ENCODE peak calls at places on chromosomes 16 and 17, in five cellular contexts. One of them, this sample, is unnamed.

GRCh38 chr17:61363601-61364462 is 35.8 kb upstream of the TBX2 start:
- DNase-seq in activated CD8-positive, alpha-beta memory T cell treated with anti-CD3 and anti-CD28 coated beads for 1 hour: no peak
- DNase-seq in SK-MEL-5: no peak
- DNase-seq in Caco-2: no peak
- DNase-seq in upper lobe of right lung: no peak
- DNase-seq in this sample: no peak

GRCh38 chr17:42814633-42815399 is 9.3 kb downstream of the BECN1 start:
- DNase-seq in Caco-2: no peak
- DNase-seq in activated CD8-positive, alpha-beta memory T cell treated with anti-CD3 and anti-CD28 coated beads for 1 hour: no peak
- DNase-seq in upper lobe of right lung: no peak
- DNase-seq in SK-MEL-5: peak
- DNase-seq in this sample: no peak

GRCh38 chr17:82243648-82244412 is 15.0 kb downstream of the SLC16A3 start:
- DNase-seq in upper lobe of right lung: no peak
- DNase-seq in activated CD8-positive, alpha-beta memory T cell treated with anti-CD3 and anti-CD28 coated beads for 1 hour: no peak
- DNase-seq in Caco-2: no peak
- DNase-seq in SK-MEL-5: no peak
- DNase-seq in this sample: no peak

GRCh38 chr16:66275795-66276428 is 90.6 kb upstream of the CDH5 start:
- DNase-seq in activated CD8-positive, alpha-beta memory T cell treated with anti-CD3 and anti-CD28 coated beads for 1 hour: no peak
- DNase-seq in SK-MEL-5: peak
- DNase-seq in Caco-2: peak
- DNase-seq in upper lobe of right lung: no peak
- DNase-seq in this sample: no peak

GRCh38 chr16:10607157-10607556 is 26.8 kb upstream of the EMP2 start:
- DNase-seq in upper lobe of right lung: no peak
- DNase-seq in Caco-2: no peak
- DNase-seq in SK-MEL-5: no peak
- DNase-seq in activated CD8-positive, alpha-beta memory T cell treated with anti-CD3 and anti-CD28 coated beads for 1 hour: no peak
- DNase-seq in this sample: no peak

GRCh38 chr17:28643979-28644781 is 778 bp downstream of the BLTP2 start:
- DNase-seq in Caco-2: peak
- DNase-seq in upper lobe of right lung: peak
- DNase-seq in activated CD8-positive, alpha-beta memory T cell treated with anti-CD3 and anti-CD28 coated beads for 1 hour: no peak
- DNase-seq in SK-MEL-5: peak
- DNase-seq in this sample: no peak

GRCh38 chr16:81623365-81624102 is 155.6 kb upstream of the PLCG2 start:
- DNase-seq in SK-MEL-5: peak
- DNase-seq in Caco-2: peak
- DNase-seq in activated CD8-positive, alpha-beta memory T cell treated with anti-CD3 and anti-CD28 coated beads for 1 hour: peak
- DNase-seq in upper lobe of right lung: no peak
- DNase-seq in this sample: no peak

GRCh38 chr17:29686998-29687397 is 64.3 kb upstream of the CORO6 start:
- DNase-seq in upper lobe of right lung: no peak
- DNase-seq in SK-MEL-5: no peak
- DNase-seq in activated CD8-positive, alpha-beta memory T cell treated with anti-CD3 and anti-CD28 coated beads for 1 hour: no peak
- DNase-seq in Caco-2: no peak
- DNase-seq in this sample: no peak

GRCh38 chr17:74282587-74283370 is 8.7 kb downstream of the DNAI2 start:
- DNase-seq in Caco-2: no peak
- DNase-seq in upper lobe of right lung: no peak
- DNase-seq in SK-MEL-5: peak
- DNase-seq in activated CD8-positive, alpha-beta memory T cell treated with anti-CD3 and anti-CD28 coated beads for 1 hour: peak
- DNase-seq in this sample: no peak

GRCh38 chr17:73792994-73793393 is 148.7 kb upstream of the SDK2 start:
- DNase-seq in SK-MEL-5: no peak
- DNase-seq in Caco-2: peak
- DNase-seq in upper lobe of right lung: no peak
- DNase-seq in activated CD8-positive, alpha-beta memory T cell treated with anti-CD3 and anti-CD28 coated beads for 1 hour: no peak
- DNase-seq in this sample: no peak

GRCh38 chr17:80339731-80340456 is 75.1 kb upstream of the ENDOV start:
- DNase-seq in upper lobe of right lung: peak
- DNase-seq in SK-MEL-5: no peak
- DNase-seq in Caco-2: no peak
- DNase-seq in activated CD8-positive, alpha-beta memory T cell treated with anti-CD3 and anti-CD28 coated beads for 1 hour: no peak
- DNase-seq in this sample: no peak

GRCh38 chr17:17824780-17825614 is 11.8 kb downstream of the SREBF1 start:
- DNase-seq in upper lobe of right lung: no peak
- DNase-seq in Caco-2: no peak
- DNase-seq in SK-MEL-5: no peak
- DNase-seq in activated CD8-positive, alpha-beta memory T cell treated with anti-CD3 and anti-CD28 coated beads for 1 hour: no peak
- DNase-seq in this sample: no peak

GRCh38 chr16:14545346-14545884 is 84.6 kb downstream of the PARN start:
- DNase-seq in activated CD8-positive, alpha-beta memory T cell treated with anti-CD3 and anti-CD28 coated beads for 1 hour: no peak
- DNase-seq in Caco-2: peak
- DNase-seq in SK-MEL-5: no peak
- DNase-seq in upper lobe of right lung: no peak
- DNase-seq in this sample: no peak

GRCh38 chr17:77254961-77255741 is 114.4 kb downstream of the SEC14L1 start:
- DNase-seq in Caco-2: peak
- DNase-seq in upper lobe of right lung: peak
- DNase-seq in activated CD8-positive, alpha-beta memory T cell treated with anti-CD3 and anti-CD28 coated beads for 1 hour: no peak
- DNase-seq in SK-MEL-5: peak
- DNase-seq in this sample: no peak

GRCh38 chr17:2406903-2407790 is 6.3 kb upstream of the MNT start:
- DNase-seq in SK-MEL-5: no peak
- DNase-seq in activated CD8-positive, alpha-beta memory T cell treated with anti-CD3 and anti-CD28 coated beads for 1 hour: no peak
- DNase-seq in upper lobe of right lung: no peak
- DNase-seq in Caco-2: peak
- DNase-seq in this sample: no peak

GRCh38 chr17:65061621-65062020 is 5.1 kb upstream of the GNA13 start:
- DNase-seq in SK-MEL-5: no peak
- DNase-seq in upper lobe of right lung: no peak
- DNase-seq in activated CD8-positive, alpha-beta memory T cell treated with anti-CD3 and anti-CD28 coated beads for 1 hour: no peak
- DNase-seq in Caco-2: no peak
- DNase-seq in this sample: no peak

GRCh38 chr17:32458367-32458766 is 14.1 kb downstream of the PSMD11 start:
- DNase-seq in activated CD8-positive, alpha-beta memory T cell treated with anti-CD3 and anti-CD28 coated beads for 1 hour: no peak
- DNase-seq in upper lobe of right lung: no peak
- DNase-seq in Caco-2: no peak
- DNase-seq in SK-MEL-5: no peak
- DNase-seq in this sample: no peak

GRCh38 chr16:55701442-55702319 is 45.9 kb downstream of the SLC6A2 start:
- DNase-seq in activated CD8-positive, alpha-beta memory T cell treated with anti-CD3 and anti-CD28 coated beads for 1 hour: no peak
- DNase-seq in SK-MEL-5: peak
- DNase-seq in upper lobe of right lung: peak
- DNase-seq in Caco-2: peak
- DNase-seq in this sample: no peak

GRCh38 chr16:17369441-17369951 is 101.3 kb downstream of the XYLT1 start:
- DNase-seq in SK-MEL-5: no peak
- DNase-seq in Caco-2: no peak
- DNase-seq in upper lobe of right lung: peak
- DNase-seq in activated CD8-positive, alpha-beta memory T cell treated with anti-CD3 and anti-CD28 coated beads for 1 hour: peak
- DNase-seq in this sample: no peak

GRCh38 chr17:82309656-82310570 is 7.5 kb downstream of the CD7 start:
- DNase-seq in SK-MEL-5: no peak
- DNase-seq in activated CD8-positive, alpha-beta memory T cell treated with anti-CD3 and anti-CD28 coated beads for 1 hour: no peak
- DNase-seq in upper lobe of right lung: no peak
- DNase-seq in Caco-2: peak
- DNase-seq in this sample: no peak

GRCh38 chr17:2636169-2636930 is 42.9 kb downstream of the PAFAH1B1 start:
- DNase-seq in SK-MEL-5: no peak
- DNase-seq in Caco-2: no peak
- DNase-seq in upper lobe of right lung: no peak
- DNase-seq in activated CD8-positive, alpha-beta memory T cell treated with anti-CD3 and anti-CD28 coated beads for 1 hour: no peak
- DNase-seq in this sample: no peak

GRCh38 chr17:3904486-3904885 is 11.6 kb upstream of the CAMKK1 start:
- DNase-seq in upper lobe of right lung: no peak
- DNase-seq in SK-MEL-5: no peak
- DNase-seq in activated CD8-positive, alpha-beta memory T cell treated with anti-CD3 and anti-CD28 coated beads for 1 hour: no peak
- DNase-seq in Caco-2: no peak
- DNase-seq in this sample: no peak

GRCh38 chr17:48054238-48055185 is 6.4 kb downstream of the NFE2L1 start:
- DNase-seq in SK-MEL-5: no peak
- DNase-seq in activated CD8-positive, alpha-beta memory T cell treated with anti-CD3 and anti-CD28 coated beads for 1 hour: no peak
- DNase-seq in upper lobe of right lung: peak
- DNase-seq in Caco-2: peak
- DNase-seq in this sample: no peak

GRCh38 chr17:80790021-80790765 is 201.4 kb upstream of the CHMP6 start:
- DNase-seq in activated CD8-positive, alpha-beta memory T cell treated with anti-CD3 and anti-CD28 coated beads for 1 hour: no peak
- DNase-seq in SK-MEL-5: no peak
- DNase-seq in upper lobe of right lung: no peak
- DNase-seq in Caco-2: no peak
- DNase-seq in this sample: no peak

GRCh38 chr16:30786115-30786935 is 680 bp downstream of the ZNF629 start:
- DNase-seq in upper lobe of right lung: peak
- DNase-seq in Caco-2: peak
- DNase-seq in SK-MEL-5: peak
- DNase-seq in activated CD8-positive, alpha-beta memory T cell treated with anti-CD3 and anti-CD28 coated beads for 1 hour: no peak
- DNase-seq in this sample: no peak

GRCh38 chr17:66753126-66753920 is 81.6 kb upstream of the CACNG5 start:
- DNase-seq in upper lobe of right lung: no peak
- DNase-seq in Caco-2: no peak
- DNase-seq in SK-MEL-5: no peak
- DNase-seq in activated CD8-positive, alpha-beta memory T cell treated with anti-CD3 and anti-CD28 coated beads for 1 hour: no peak
- DNase-seq in this sample: no peak

GRCh38 chr17:49618112-49618611 is 42.5 kb downstream of the NXPH3 start:
- DNase-seq in upper lobe of right lung: no peak
- DNase-seq in SK-MEL-5: no peak
- DNase-seq in activated CD8-positive, alpha-beta memory T cell treated with anti-CD3 and anti-CD28 coated beads for 1 hour: no peak
- DNase-seq in Caco-2: peak
- DNase-seq in this sample: no peak

GRCh38 chr17:69733171-69734014 is 318.9 kb downstream of the MAP2K6 start:
- DNase-seq in Caco-2: no peak
- DNase-seq in activated CD8-positive, alpha-beta memory T cell treated with anti-CD3 and anti-CD28 coated beads for 1 hour: no peak
- DNase-seq in SK-MEL-5: peak
- DNase-seq in upper lobe of right lung: no peak
- DNase-seq in this sample: no peak

GRCh38 chr16:71727545-71728324 is 3.2 kb upstream of the PHLPP2 start:
- DNase-seq in upper lobe of right lung: no peak
- DNase-seq in activated CD8-positive, alpha-beta memory T cell treated with anti-CD3 and anti-CD28 coated beads for 1 hour: no peak
- DNase-seq in Caco-2: no peak
- DNase-seq in SK-MEL-5: no peak
- DNase-seq in this sample: no peak

GRCh38 chr17:385195-385835 is 32.7 kb upstream of the RPH3AL start:
- DNase-seq in upper lobe of right lung: peak
- DNase-seq in Caco-2: peak
- DNase-seq in SK-MEL-5: no peak
- DNase-seq in activated CD8-positive, alpha-beta memory T cell treated with anti-CD3 and anti-CD28 coated beads for 1 hour: peak
- DNase-seq in this sample: no peak

GRCh38 chr17:36937001-36937960 is at the start of gene LHX1:
- DNase-seq in activated CD8-positive, alpha-beta memory T cell treated with anti-CD3 and anti-CD28 coated beads for 1 hour: no peak
- DNase-seq in SK-MEL-5: no peak
- DNase-seq in Caco-2: peak
- DNase-seq in upper lobe of right lung: no peak
- DNase-seq in this sample: no peak

GRCh38 chr17:49530118-49530517 is 35.0 kb downstream of the NGFR start:
- DNase-seq in Caco-2: no peak
- DNase-seq in activated CD8-positive, alpha-beta memory T cell treated with anti-CD3 and anti-CD28 coated beads for 1 hour: no peak
- DNase-seq in upper lobe of right lung: no peak
- DNase-seq in SK-MEL-5: no peak
- DNase-seq in this sample: no peak

GRCh38 chr16:59907671-59908070 is 1173.6 kb upstream of the GOT2 start:
- DNase-seq in upper lobe of right lung: no peak
- DNase-seq in activated CD8-positive, alpha-beta memory T cell treated with anti-CD3 and anti-CD28 coated beads for 1 hour: no peak
- DNase-seq in SK-MEL-5: peak
- DNase-seq in Caco-2: no peak
- DNase-seq in this sample: no peak

GRCh38 chr16:67394271-67395104 is 1.2 kb upstream of the TPPP3 start:
- DNase-seq in SK-MEL-5: no peak
- DNase-seq in activated CD8-positive, alpha-beta memory T cell treated with anti-CD3 and anti-CD28 coated beads for 1 hour: no peak
- DNase-seq in upper lobe of right lung: peak
- DNase-seq in Caco-2: no peak
- DNase-seq in this sample: no peak

GRCh38 chr17:6450926-6451717 is 6.9 kb downstream of the PIMREG start:
- DNase-seq in activated CD8-positive, alpha-beta memory T cell treated with anti-CD3 and anti-CD28 coated beads for 1 hour: no peak
- DNase-seq in upper lobe of right lung: no peak
- DNase-seq in SK-MEL-5: no peak
- DNase-seq in Caco-2: no peak
- DNase-seq in this sample: no peak

GRCh38 chr17:63433746-63434591 is 12.1 kb downstream of the CYB561 start:
- DNase-seq in activated CD8-positive, alpha-beta memory T cell treated with anti-CD3 and anti-CD28 coated beads for 1 hour: no peak
- DNase-seq in SK-MEL-5: no peak
- DNase-seq in Caco-2: no peak
- DNase-seq in upper lobe of right lung: no peak
- DNase-seq in this sample: no peak

GRCh38 chr16:13435415-13435814 is 484.5 kb upstream of the ERCC4 start:
- DNase-seq in SK-MEL-5: no peak
- DNase-seq in activated CD8-positive, alpha-beta memory T cell treated with anti-CD3 and anti-CD28 coated beads for 1 hour: no peak
- DNase-seq in Caco-2: no peak
- DNase-seq in upper lobe of right lung: no peak
- DNase-seq in this sample: no peak

GRCh38 chr17:9509236-9509813 is 66.3 kb downstream of the STX8 start:
- DNase-seq in Caco-2: no peak
- DNase-seq in activated CD8-positive, alpha-beta memory T cell treated with anti-CD3 and anti-CD28 coated beads for 1 hour: no peak
- DNase-seq in upper lobe of right lung: no peak
- DNase-seq in SK-MEL-5: no peak
- DNase-seq in this sample: no peak

GRCh38 chr17:60392845-60393702 is 1.1 kb upstream of the USP32 start:
- DNase-seq in SK-MEL-5: peak
- DNase-seq in Caco-2: peak
- DNase-seq in activated CD8-positive, alpha-beta memory T cell treated with anti-CD3 and anti-CD28 coated beads for 1 hour: no peak
- DNase-seq in upper lobe of right lung: peak
- DNase-seq in this sample: no peak

This sample was measured in cortex of kidney.